ENCODE peak calls at places on chromosome 20, in ten cellular contexts. J, T, H, P, E, K, L, U, C and B are unnamed samples.

GRCh38 chr20:37356387-37356786 is 10.4 kb downstream of the SRC start:
- DNase-seq in H (peak), U (peak), E (no peak), J (no peak), K (peak), T (no peak), P (no peak), L (no peak), C (peak), B (no peak)

GRCh38 chr20:49352821-49353220 is 75.0 kb upstream of the ZNFX1 start:
- DNase-seq in P (no peak), J (no peak), H (no peak), E (no peak), L (no peak), K (no peak), C (no peak), U (no peak), T (no peak), B (no peak)

GRCh38 chr20:53935353-53936084 is 134.9 kb downstream of the BCAS1 start:
- DNase-seq in P (no peak), U (no peak), H (peak), C (no peak), E (no peak), L (no peak), K (no peak), J (no peak), T (no peak), B (no peak)

GRCh38 chr20:19647992-19648391 is 110.1 kb upstream of the RIN2 start:
- DNase-seq in J (no peak), U (no peak), C (no peak), E (no peak), T (no peak), P (no peak), K (peak), H (no peak), L (no peak), B (no peak)

GRCh38 chr20:12965212-12965879 is 43.4 kb upstream of the SPTLC3 start:
- DNase-seq in J (no peak), P (no peak), U (no peak), C (no peak), K (peak), L (no peak), E (no peak), H (no peak), T (no peak), B (no peak)

GRCh38 chr20:22795455-22795854 is 211.1 kb upstream of the FOXA2 start:
- DNase-seq in K (no peak), C (no peak), H (no peak), L (no peak), J (no peak), E (no peak), U (peak), T (no peak), P (no peak), B (no peak)

GRCh38 chr20:667351-668034 is 8.1 kb downstream of the SCRT2 start:
- DNase-seq in U (no peak), E (peak), K (peak), L (peak), C (no peak), T (peak), J (peak), H (no peak), P (peak), B (no peak)

GRCh38 chr20:39263076-39263475 is 300.9 kb downstream of the DHX35 start:
- DNase-seq in J (no peak), H (no peak), T (no peak), C (no peak), P (no peak), K (peak), E (no peak), U (peak), L (no peak), B (no peak)

GRCh38 chr20:61799394-61799923 is 266.2 kb downstream of the TAF4 start:
- DNase-seq in H (no peak), P (no peak), U (no peak), E (no peak), J (no peak), T (no peak), C (no peak), L (no peak), K (no peak), B (no peak)

GRCh38 chr20:52192296-52193007 is 873 bp upstream of the ZFP64 start:
- DNase-seq in H (no peak), U (no peak), T (no peak), K (no peak), P (peak), L (no peak), J (peak), E (no peak), C (no peak), B (peak)

GRCh38 chr20:59993736-59994484 is 35.7 kb downstream of the CDH26 start:
- DNase-seq in K (no peak), H (peak), J (no peak), T (no peak), P (peak), E (no peak), L (no peak), C (no peak), U (no peak), B (no peak)

GRCh38 chr20:33280000-33280680 is 2.9 kb upstream of the BPIFB1 start:
- DNase-seq in J (no peak), L (no peak), K (no peak), E (no peak), C (no peak), H (no peak), U (no peak), P (no peak), T (no peak), B (no peak)

GRCh38 chr20:57659131-57659788 is 39.0 kb upstream of the ZBP1 start:
- DNase-seq in K (no peak), U (no peak), T (no peak), E (no peak), C (peak), L (no peak), H (no peak), P (peak), J (no peak), B (no peak)

GRCh38 chr20:56268536-56268935 is 20.0 kb downstream of the MC3R start:
- DNase-seq in P (no peak), T (no peak), L (no peak), J (no peak), K (no peak), C (no peak), U (no peak), E (no peak), H (no peak), B (no peak)

GRCh38 chr20:881051-881820 is 34.9 kb downstream of the ANGPT4 start:
- DNase-seq in U (peak), C (no peak), P (no peak), E (no peak), L (no peak), J (no peak), H (no peak), T (peak), K (peak), B (no peak)

GRCh38 chr20:35297153-35297552 is 4.9 kb upstream of the FAM83C start:
- DNase-seq in L (no peak), P (no peak), H (no peak), T (no peak), K (no peak), E (no peak), C (no peak), J (no peak), U (no peak), B (no peak)

GRCh38 chr20:46636981-46637860 is 14.0 kb downstream of the SLC13A3 start:
- DNase-seq in P (no peak), J (no peak), H (no peak), E (no peak), L (no peak), U (no peak), C (no peak), K (no peak), T (no peak), B (no peak)

GRCh38 chr20:6007094-6007528 is 46.7 kb downstream of the LRRN4 start:
- DNase-seq in E (no peak), J (no peak), K (peak), C (no peak), H (no peak), L (no peak), T (no peak), P (no peak), U (no peak), B (no peak)

GRCh38 chr20:47448429-47448828 is 53.3 kb upstream of the NCOA3 start:
- DNase-seq in U (no peak), K (no peak), L (no peak), T (no peak), J (no peak), H (no peak), E (no peak), C (no peak), P (no peak), B (no peak)

GRCh38 chr20:63574156-63574828 is at the start of gene HELZ2:
- DNase-seq in P (peak), T (peak), J (peak), C (peak), K (peak), U (peak), L (peak), E (peak), H (no peak), B (peak)

GRCh38 chr20:62737971-62738881 is 29.6 kb downstream of the NTSR1 start:
- DNase-seq in U (no peak), T (no peak), L (no peak), E (no peak), J (no peak), C (no peak), K (no peak), H (no peak), P (no peak), B (no peak)

GRCh38 chr20:64168381-64169088 is 4.3 kb downstream of the MYT1 start:
- DNase-seq in L (no peak), U (peak), K (no peak), T (no peak), C (no peak), H (no peak), E (no peak), J (no peak), P (no peak), B (no peak)

GRCh38 chr20:38628580-38629470 is 27.2 kb downstream of the ARHGAP40 start:
- DNase-seq in T (no peak), H (no peak), C (no peak), P (peak), J (no peak), K (no peak), E (no peak), U (no peak), L (no peak), B (no peak)

GRCh38 chr20:2799688-2800589 is 488 bp downstream of the CPXM1 start:
- DNase-seq in J (no peak), L (no peak), C (no peak), T (peak), H (no peak), U (no peak), P (peak), K (peak), E (no peak), B (no peak)

GRCh38 chr20:14919473-14920157 is 582.2 kb upstream of the FLRT3 start:
- DNase-seq in P (peak), J (peak), T (no peak), L (no peak), K (peak), H (no peak), U (peak), E (no peak), C (peak), B (peak)

GRCh38 chr20:7371518-7372158 is 568.6 kb downstream of the HAO1 start:
- DNase-seq in T (no peak), L (no peak), J (no peak), K (no peak), E (no peak), C (no peak), U (no peak), H (no peak), P (no peak), B (no peak)

GRCh38 chr20:39676236-39676635 is 714.1 kb downstream of the DHX35 start:
- DNase-seq in E (no peak), P (no peak), U (no peak), K (no peak), J (no peak), T (no peak), C (no peak), H (no peak), L (no peak), B (no peak)

GRCh38 chr20:5545381-5545941 is 204.7 kb upstream of the SHLD1 start:
- DNase-seq in E (no peak), U (no peak), K (no peak), J (no peak), H (no peak), C (no peak), T (no peak), P (no peak), L (no peak), B (no peak)

GRCh38 chr20:4787069-4787468 is 65.4 kb downstream of the PRND start:
- DNase-seq in T (no peak), C (no peak), E (no peak), K (peak), P (no peak), U (peak), L (no peak), H (no peak), J (no peak), B (no peak)

GRCh38 chr20:62936996-62937352 is 973 bp upstream of the GID8 start:
- DNase-seq in K (peak), H (no peak), E (no peak), C (no peak), T (no peak), P (no peak), U (peak), L (no peak), J (no peak), B (no peak)

GRCh38 chr20:13535627-13536026 is 103.1 kb downstream of the TASP1 start:
- DNase-seq in T (no peak), C (no peak), H (no peak), E (no peak), K (no peak), L (no peak), U (no peak), J (no peak), P (no peak), B (no peak)

GRCh38 chr20:32354592-32355416 is 3.3 kb upstream of the ASXL1 start:
- DNase-seq in C (no peak), T (no peak), H (no peak), K (peak), U (peak), J (no peak), E (no peak), L (no peak), P (no peak), B (no peak)

GRCh38 chr20:37384683-37385174 is 38.8 kb downstream of the SRC start:
- DNase-seq in P (peak), U (peak), J (peak), K (peak), H (no peak), C (no peak), L (peak), E (peak), T (peak), B (no peak)